ENCODE peak calls at places on chromosomes 3 and 15, in five cellular contexts. One of them, this sample, is unnamed.

GRCh38 chr3:125300416-125300815 is 74.7 kb downstream of the ZNF148 start:
- DNase-seq in tibial artery: no peak
- DNase-seq in trophoblast cell: peak; percentile 72
- DNase-seq in adrenal gland: no peak
- DNase-seq in breast epithelium: no peak
- DNase-seq in this sample: peak; percentile 14

GRCh38 chr15:89130194-89130593 is 41.9 kb downstream of the ABHD2 start:
- DNase-seq in adrenal gland: no peak
- DNase-seq in trophoblast cell: no peak
- DNase-seq in tibial artery: no peak
- DNase-seq in breast epithelium: no peak
- DNase-seq in this sample: no peak

GRCh38 chr3:64000446-64001055 is 22.7 kb downstream of the PSMD6 start:
- DNase-seq in adrenal gland: no peak
- DNase-seq in breast epithelium: no peak
- DNase-seq in trophoblast cell: no peak
- DNase-seq in tibial artery: no peak
- DNase-seq in this sample: no peak

GRCh38 chr15:63473999-63474809 is 30.2 kb upstream of the USP3 start:
- DNase-seq in trophoblast cell: no peak
- DNase-seq in tibial artery: no peak
- DNase-seq in breast epithelium: no peak
- DNase-seq in adrenal gland: peak; percentile 34
- DNase-seq in this sample: no peak

GRCh38 chr3:156449712-156450574 is 105.0 kb downstream of the SSR3 start:
- DNase-seq in tibial artery: no peak
- DNase-seq in trophoblast cell: peak; percentile 20
- DNase-seq in adrenal gland: peak; percentile 42
- DNase-seq in breast epithelium: no peak
- DNase-seq in this sample: no peak

GRCh38 chr3:149579161-149579560 is 78.7 kb downstream of the WWTR1 start:
- DNase-seq in tibial artery: no peak
- DNase-seq in adrenal gland: no peak
- DNase-seq in breast epithelium: no peak
- DNase-seq in trophoblast cell: peak; percentile 48
- DNase-seq in this sample: no peak

GRCh38 chr3:142850395-142851023 is 38.4 kb downstream of the PCOLCE2 start:
- DNase-seq in trophoblast cell: peak; percentile 29
- DNase-seq in breast epithelium: no peak
- DNase-seq in adrenal gland: peak; percentile 14
- DNase-seq in tibial artery: no peak
- DNase-seq in this sample: peak; percentile 97

GRCh38 chr3:96776818-96777217 is 37.6 kb upstream of the EPHA6 start:
- DNase-seq in tibial artery: no peak
- DNase-seq in breast epithelium: no peak
- DNase-seq in trophoblast cell: no peak
- DNase-seq in adrenal gland: no peak
- DNase-seq in this sample: no peak

GRCh38 chr3:134314588-134315285 is 59.5 kb downstream of the AMOTL2 start:
- DNase-seq in trophoblast cell: no peak
- DNase-seq in adrenal gland: no peak
- DNase-seq in tibial artery: no peak
- DNase-seq in breast epithelium: no peak
- DNase-seq in this sample: no peak

GRCh38 chr3:141738636-141739363 is 702 bp downstream of the RNF7 start:
- DNase-seq in adrenal gland: peak; percentile 18
- DNase-seq in tibial artery: no peak
- DNase-seq in trophoblast cell: peak; percentile 68
- DNase-seq in breast epithelium: no peak
- DNase-seq in this sample: no peak

GRCh38 chr15:70420421-70421196 is 322.9 kb upstream of the TLE3 start:
- DNase-seq in tibial artery: no peak
- DNase-seq in adrenal gland: no peak
- DNase-seq in trophoblast cell: peak; percentile 41
- DNase-seq in breast epithelium: no peak
- DNase-seq in this sample: no peak

GRCh38 chr15:68364028-68364659 is 67.8 kb downstream of the ITGA11 start:
- DNase-seq in breast epithelium: no peak
- DNase-seq in trophoblast cell: no peak
- DNase-seq in adrenal gland: no peak
- DNase-seq in tibial artery: peak; percentile 53
- DNase-seq in this sample: no peak

GRCh38 chr3:149009732-149010131 is 18.4 kb downstream of the GYG1 start:
- DNase-seq in breast epithelium: no peak
- DNase-seq in adrenal gland: no peak
- DNase-seq in tibial artery: no peak
- DNase-seq in trophoblast cell: no peak
- DNase-seq in this sample: no peak

GRCh38 chr3:105223815-105224214 is 142.9 kb upstream of the ALCAM start:
- DNase-seq in tibial artery: no peak
- DNase-seq in trophoblast cell: no peak
- DNase-seq in breast epithelium: no peak
- DNase-seq in adrenal gland: no peak
- DNase-seq in this sample: no peak

GRCh38 chr3:18344306-18345014 is 80.7 kb downstream of the SATB1 start:
- DNase-seq in trophoblast cell: peak; percentile 19
- DNase-seq in adrenal gland: no peak
- DNase-seq in tibial artery: no peak
- DNase-seq in breast epithelium: no peak
- DNase-seq in this sample: no peak

GRCh38 chr15:33226559-33227181 is 32.2 kb upstream of the FMN1 start:
- DNase-seq in trophoblast cell: peak; percentile 53
- DNase-seq in tibial artery: peak; percentile 32
- DNase-seq in breast epithelium: no peak
- DNase-seq in adrenal gland: peak; percentile 78
- DNase-seq in this sample: no peak

GRCh38 chr3:73485877-73486311 is 138.8 kb downstream of the PDZRN3 start:
- DNase-seq in tibial artery: no peak
- DNase-seq in breast epithelium: no peak
- DNase-seq in adrenal gland: no peak
- DNase-seq in trophoblast cell: peak; percentile 79
- DNase-seq in this sample: no peak

GRCh38 chr15:47717036-47717611 is at the start of gene SEMA6D:
- DNase-seq in breast epithelium: peak; percentile 63
- DNase-seq in adrenal gland: peak; percentile 62
- DNase-seq in trophoblast cell: peak; percentile 64
- DNase-seq in tibial artery: peak; percentile 71
- DNase-seq in this sample: peak; percentile 68

GRCh38 chr15:57610130-57610529 is 18.4 kb downstream of the MYZAP start:
- DNase-seq in adrenal gland: peak; percentile 97
- DNase-seq in breast epithelium: no peak
- DNase-seq in tibial artery: no peak
- DNase-seq in trophoblast cell: peak; percentile 15
- DNase-seq in this sample: peak; percentile 33

GRCh38 chr3:100416176-100416575 is 14.8 kb downstream of the LNP1 start:
- DNase-seq in adrenal gland: no peak
- DNase-seq in tibial artery: no peak
- DNase-seq in trophoblast cell: no peak
- DNase-seq in breast epithelium: no peak
- DNase-seq in this sample: no peak

GRCh38 chr15:80893777-80894176 is 95.8 kb downstream of the MESD start:
- DNase-seq in tibial artery: no peak
- DNase-seq in adrenal gland: no peak
- DNase-seq in breast epithelium: no peak
- DNase-seq in trophoblast cell: no peak
- DNase-seq in this sample: no peak

GRCh38 chr3:45597166-45597565 is 2.6 kb downstream of the LIMD1 start:
- DNase-seq in breast epithelium: no peak
- DNase-seq in trophoblast cell: no peak
- DNase-seq in adrenal gland: peak; percentile 18
- DNase-seq in tibial artery: no peak
- DNase-seq in this sample: no peak

GRCh38 chr15:94503293-94503692 is 271.9 kb downstream of the MCTP2 start:
- DNase-seq in trophoblast cell: no peak
- DNase-seq in adrenal gland: no peak
- DNase-seq in tibial artery: no peak
- DNase-seq in breast epithelium: no peak
- DNase-seq in this sample: no peak

GRCh38 chr15:32685576-32685975 is 32.2 kb upstream of the GREM1 start:
- DNase-seq in tibial artery: no peak
- DNase-seq in trophoblast cell: peak; percentile 49
- DNase-seq in breast epithelium: no peak
- DNase-seq in adrenal gland: no peak
- DNase-seq in this sample: peak; percentile 86

GRCh38 chr3:123084192-123084591 is 17.4 kb downstream of the PDIA5 start:
- DNase-seq in breast epithelium: no peak
- DNase-seq in trophoblast cell: no peak
- DNase-seq in adrenal gland: peak; percentile 65
- DNase-seq in tibial artery: peak; percentile 24
- DNase-seq in this sample: no peak

GRCh38 chr3:144015133-144015532 is 43.5 kb downstream of the DIPK2A start:
- DNase-seq in tibial artery: no peak
- DNase-seq in trophoblast cell: no peak
- DNase-seq in adrenal gland: no peak
- DNase-seq in breast epithelium: no peak
- DNase-seq in this sample: no peak

GRCh38 chr3:193620650-193621049 is 27.6 kb downstream of the OPA1 start:
- DNase-seq in breast epithelium: no peak
- DNase-seq in adrenal gland: no peak
- DNase-seq in trophoblast cell: no peak
- DNase-seq in tibial artery: no peak
- DNase-seq in this sample: no peak

GRCh38 chr15:29058903-29059539 is 173.2 kb downstream of the APBA2 start:
- DNase-seq in tibial artery: no peak
- DNase-seq in trophoblast cell: no peak
- DNase-seq in breast epithelium: no peak
- DNase-seq in adrenal gland: no peak
- DNase-seq in this sample: no peak

GRCh38 chr15:87227846-87228245 is 1028.7 kb downstream of the NTRK3 start:
- DNase-seq in adrenal gland: no peak
- DNase-seq in trophoblast cell: no peak
- DNase-seq in tibial artery: no peak
- DNase-seq in breast epithelium: no peak
- DNase-seq in this sample: no peak

GRCh38 chr3:105414841-105415240 is 48.1 kb downstream of the ALCAM start:
- DNase-seq in tibial artery: no peak
- DNase-seq in adrenal gland: no peak
- DNase-seq in breast epithelium: no peak
- DNase-seq in trophoblast cell: no peak
- DNase-seq in this sample: no peak

GRCh38 chr3:25468866-25469319 is 40.8 kb downstream of the RARB start:
- DNase-seq in trophoblast cell: no peak
- DNase-seq in breast epithelium: peak; percentile 56
- DNase-seq in tibial artery: peak; percentile 72
- DNase-seq in adrenal gland: peak; percentile 62
- DNase-seq in this sample: peak; percentile 70

GRCh38 chr3:141015486-141015885 is 35.7 kb upstream of the SPSB4 start:
- DNase-seq in breast epithelium: no peak
- DNase-seq in adrenal gland: no peak
- DNase-seq in trophoblast cell: no peak
- DNase-seq in tibial artery: no peak
- DNase-seq in this sample: no peak

GRCh38 chr15:100760357-100760903 is 119.2 kb upstream of the ALDH1A3 start:
- DNase-seq in tibial artery: no peak
- DNase-seq in trophoblast cell: no peak
- DNase-seq in breast epithelium: no peak
- DNase-seq in adrenal gland: no peak
- DNase-seq in this sample: no peak
- H3K4me3 ChIP-seq in tibial artery: no peak overlapping the region
- H3K4me3 ChIP-seq in trophoblast cell: no peak overlapping the region
- H3K4me3 ChIP-seq in breast epithelium: no peak overlapping the region
- H3K4me3 ChIP-seq in adrenal gland: no peak overlapping the region
- H3K4me3 ChIP-seq in this sample: no peak overlapping the region

GRCh38 chr15:71999807-72000206 is 118.1 kb downstream of the MYO9A start:
- DNase-seq in tibial artery: no peak
- DNase-seq in adrenal gland: no peak
- DNase-seq in breast epithelium: no peak
- DNase-seq in trophoblast cell: no peak
- DNase-seq in this sample: no peak

GRCh38 chr15:71997691-71998090 is 120.3 kb downstream of the MYO9A start:
- DNase-seq in trophoblast cell: no peak
- DNase-seq in adrenal gland: no peak
- DNase-seq in tibial artery: no peak
- DNase-seq in breast epithelium: no peak
- DNase-seq in this sample: no peak
- H3K4me3 ChIP-seq in trophoblast cell: no peak overlapping the region
- H3K4me3 ChIP-seq in adrenal gland: no peak overlapping the region
- H3K4me3 ChIP-seq in tibial artery: no peak overlapping the region
- H3K4me3 ChIP-seq in breast epithelium: no peak overlapping the region
- H3K4me3 ChIP-seq in this sample: no peak overlapping the region

GRCh38 chr15:74958908-74959642 is 2.5 kb upstream of the RPP25 start:
- DNase-seq in adrenal gland: no peak
- DNase-seq in trophoblast cell: no peak
- DNase-seq in breast epithelium: no peak
- DNase-seq in tibial artery: no peak
- DNase-seq in this sample: no peak
- H3K4me3 ChIP-seq in adrenal gland: peak overlapping the region; percentile 74
- H3K4me3 ChIP-seq in trophoblast cell: no peak overlapping the region
- H3K4me3 ChIP-seq in breast epithelium: peak overlapping the region; percentile 86
- H3K4me3 ChIP-seq in tibial artery: peak overlapping the region; percentile 60
- H3K4me3 ChIP-seq in this sample: peak overlapping the region; percentile 56

DNA sequence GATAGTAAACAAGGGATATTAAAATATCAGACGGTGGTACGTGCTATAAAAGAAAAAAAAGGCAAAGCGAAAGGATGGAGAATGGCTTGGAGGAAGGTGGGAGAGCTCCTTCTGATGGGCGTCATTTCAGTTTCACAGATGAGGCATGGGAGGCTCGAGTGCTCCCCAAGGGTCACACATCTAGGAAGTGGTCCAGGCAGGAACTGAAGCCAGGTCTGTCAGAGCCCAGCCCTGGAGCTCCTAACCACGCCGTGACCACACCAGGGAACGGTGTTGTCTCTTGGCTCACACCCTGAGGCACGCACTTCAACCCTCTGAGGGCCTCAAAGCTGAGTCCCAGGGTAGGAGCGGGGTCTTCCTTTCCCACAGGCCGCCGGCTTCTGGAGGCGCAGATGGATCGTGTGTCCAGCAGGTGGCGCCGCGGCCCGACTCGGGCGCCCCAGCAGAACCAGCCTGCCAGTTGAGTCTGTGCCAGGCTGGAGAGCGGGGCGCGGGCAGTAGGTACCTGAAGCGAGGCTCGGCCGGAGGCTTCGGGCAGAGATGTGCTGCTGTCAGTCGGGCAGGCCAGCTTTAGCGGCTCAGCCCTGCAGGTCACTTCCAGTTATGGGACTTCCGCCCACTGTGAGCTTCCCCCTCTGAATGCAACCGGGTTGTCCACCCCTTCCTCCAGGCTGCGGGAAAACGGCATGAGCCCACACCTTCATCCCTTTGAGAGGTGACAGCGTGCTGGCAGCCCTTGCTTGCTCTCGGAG is 68.1 kb downstream of the SLC6A1 start:
- DNase-seq in adrenal gland: peak; percentile 68
- DNase-seq in trophoblast cell: peak; percentile 57
- DNase-seq in tibial artery: peak; percentile 38
- DNase-seq in breast epithelium: peak; percentile 61
- DNase-seq in this sample: peak; percentile 29
- H3K4me3 ChIP-seq in adrenal gland: no peak overlapping the region
- H3K4me3 ChIP-seq in trophoblast cell: peak overlapping the region; percentile 64
- H3K4me3 ChIP-seq in tibial artery: peak overlapping the region; percentile 25
- H3K4me3 ChIP-seq in breast epithelium: peak overlapping the region; percentile 60
- H3K4me3 ChIP-seq in this sample: peak overlapping the region; percentile 10

This sample was measured in skeletal muscle cell.